ENCODE peak calls at places on chromosome 3, in six cellular contexts. J is MG63; H is heart right ventricle; L is fibroblast of pulmonary artery; C is A549; V is CD8-positive, alpha-beta T cell. Z is an unnamed sample.

GRCh38 chr3:38549957-38550840 is 54.1 kb downstream of the EXOG start:
- DNase-seq in L (no peak), H (no peak), J (no peak), C (no peak), V (no peak), Z (no peak)

GRCh38 chr3:16290007-16290826 is 25.2 kb downstream of the OXNAD1 start:
- DNase-seq in L (peak), C (peak), V (no peak), H (peak), J (peak), Z (no peak)

GRCh38 chr3:190382082-190382481 is 5.9 kb upstream of the CLDN16 start:
- DNase-seq in J (no peak), L (peak), V (no peak), C (no peak), H (no peak), Z (no peak)

GRCh38 chr3:66236281-66236680 is 15.5 kb downstream of the SLC25A26 start:
- DNase-seq in J (no peak), C (no peak), H (no peak), L (peak), V (no peak), Z (no peak)

GRCh38 chr3:7282988-7283387 is 422.1 kb downstream of the GRM7 start:
- DNase-seq in H (no peak), J (no peak), L (peak), V (no peak), C (no peak), Z (no peak)

GRCh38 chr3:52851348-52851747 is 16.5 kb upstream of the MUSTN1 start:
- DNase-seq in V (no peak), J (peak), C (peak), H (no peak), L (peak), Z (no peak)

GRCh38 chr3:140597792-140598191 is 80.1 kb upstream of the TRIM42 start:
- DNase-seq in L (no peak), H (no peak), C (no peak), V (no peak), J (no peak), Z (no peak)

GRCh38 chr3:81364411-81364810 is 397.0 kb downstream of the GBE1 start:
- DNase-seq in J (no peak), L (no peak), H (no peak), V (no peak), C (no peak), Z (no peak)

GRCh38 chr3:100209948-100210776 is 50.6 kb upstream of the TBC1D23 start:
- DNase-seq in J (no peak), L (peak), C (no peak), V (no peak), H (no peak), Z (no peak)

GRCh38 chr3:196198771-196199753 is 12.1 kb downstream of the ZDHHC19 start:
- DNase-seq in L (no peak), C (no peak), J (no peak), V (no peak), H (no peak), Z (no peak)

GRCh38 chr3:171875923-171876412 is 32.8 kb downstream of the TMEM212 start:
- DNase-seq in L (peak), C (no peak), H (no peak), J (peak), V (no peak), Z (no peak)

GRCh38 chr3:149969110-149969944 is 1.4 kb downstream of the PFN2 start:
- DNase-seq in L (peak), V (no peak), J (peak), C (peak), H (peak), Z (peak)

GRCh38 chr3:89654031-89654430 is 546.6 kb downstream of the EPHA3 start:
- DNase-seq in C (no peak), L (no peak), V (no peak), H (no peak), J (no peak), Z (no peak)

GRCh38 chr3:111906667-111907066 is 47.6 kb downstream of the PHLDB2 start:
- DNase-seq in J (no peak), L (no peak), H (no peak), C (no peak), V (no peak), Z (no peak)

GRCh38 chr3:189204467-189204866 is 32.7 kb downstream of the TPRG1 start:
- DNase-seq in V (no peak), C (no peak), J (no peak), H (no peak), L (no peak), Z (no peak)

GRCh38 chr3:143562789-143563188 is 285.5 kb downstream of the SLC9A9 start:
- DNase-seq in H (no peak), V (no peak), C (no peak), L (no peak), J (no peak), Z (no peak)

GRCh38 chr3:45119824-45120614 is 26.2 kb downstream of the CDCP1 start:
- DNase-seq in H (no peak), J (peak), L (no peak), V (no peak), C (no peak), Z (no peak)

GRCh38 chr3:159721324-159721723 is 267.3 kb upstream of the IL12A start:
- DNase-seq in H (no peak), C (no peak), V (no peak), J (no peak), L (no peak), Z (no peak)

GRCh38 chr3:119831022-119831421 is 49.1 kb downstream of the NR1I2 start:
- DNase-seq in C (no peak), V (no peak), L (peak), H (no peak), J (no peak), Z (no peak)

GRCh38 chr3:30933478-30934207 is 39.2 kb upstream of the GADL1 start:
- DNase-seq in J (no peak), C (no peak), L (no peak), V (no peak), H (no peak), Z (no peak)

GRCh38 chr3:100737334-100737733 is 28.0 kb downstream of the TFG start:
- DNase-seq in J (no peak), C (peak), V (no peak), L (peak), H (no peak), Z (no peak)

GRCh38 chr3:69740103-69741021 is 1.1 kb downstream of the MITF start:
- DNase-seq in J (no peak), L (no peak), H (peak), V (no peak), C (no peak), Z (peak)

GRCh38 chr3:69738291-69738690 is 973 bp upstream of the MITF start:
- DNase-seq in V (no peak), L (peak), J (no peak), H (no peak), C (no peak), Z (no peak)

GRCh38 chr3:69739204-69740102 is at the start of gene MITF:
- DNase-seq in J (peak), H (peak), L (peak), C (peak), V (no peak), Z (peak)

GRCh38 chr3:69737396-69737795 is 1.9 kb upstream of the MITF start:
- DNase-seq in V (no peak), C (no peak), L (no peak), H (no peak), J (no peak), Z (no peak)

DNA sequence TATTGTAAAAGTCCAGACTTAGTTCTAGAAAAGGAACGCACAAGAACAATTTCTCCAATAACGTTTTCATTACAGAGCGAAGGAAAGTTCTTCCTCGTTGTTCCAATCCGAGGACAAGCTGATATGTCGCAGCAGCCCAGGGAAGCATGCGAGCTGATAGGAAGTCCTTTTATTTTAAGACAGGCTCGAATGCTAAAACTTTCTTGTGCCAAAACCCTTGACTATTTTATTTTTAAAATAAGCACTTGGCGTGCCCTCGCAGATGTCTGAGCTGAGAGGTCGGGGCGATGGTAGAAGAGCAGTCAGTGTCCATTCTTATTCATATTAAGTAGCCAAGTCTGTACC is 433 bp upstream of the MITF start:
- DNase-seq in H (no peak), J (no peak), C (no peak), V (no peak), L (no peak), Z (peak)
- H3K4me3 ChIP-seq in H (peak), J (peak), C (peak), V (no peak), L (peak), Z (peak)

GRCh38 chr3:128497305-128498126 is 4.5 kb upstream of the GATA2 start:
- DNase-seq in L (peak), V (peak), J (peak), C (peak), H (peak), Z (peak)
- H3K4me3 ChIP-seq in L (peak), V (peak), J (peak), C (peak), H (peak), Z (peak)

GRCh38 chr3:46293991-46294833 is 52.0 kb downstream of the CCR3 start:
- DNase-seq in L (no peak), V (no peak), J (no peak), C (no peak), H (no peak), Z (no peak)
- H3K4me3 ChIP-seq in L (no peak), V (no peak), J (no peak), C (no peak), H (no peak), Z (no peak)

DNA sequence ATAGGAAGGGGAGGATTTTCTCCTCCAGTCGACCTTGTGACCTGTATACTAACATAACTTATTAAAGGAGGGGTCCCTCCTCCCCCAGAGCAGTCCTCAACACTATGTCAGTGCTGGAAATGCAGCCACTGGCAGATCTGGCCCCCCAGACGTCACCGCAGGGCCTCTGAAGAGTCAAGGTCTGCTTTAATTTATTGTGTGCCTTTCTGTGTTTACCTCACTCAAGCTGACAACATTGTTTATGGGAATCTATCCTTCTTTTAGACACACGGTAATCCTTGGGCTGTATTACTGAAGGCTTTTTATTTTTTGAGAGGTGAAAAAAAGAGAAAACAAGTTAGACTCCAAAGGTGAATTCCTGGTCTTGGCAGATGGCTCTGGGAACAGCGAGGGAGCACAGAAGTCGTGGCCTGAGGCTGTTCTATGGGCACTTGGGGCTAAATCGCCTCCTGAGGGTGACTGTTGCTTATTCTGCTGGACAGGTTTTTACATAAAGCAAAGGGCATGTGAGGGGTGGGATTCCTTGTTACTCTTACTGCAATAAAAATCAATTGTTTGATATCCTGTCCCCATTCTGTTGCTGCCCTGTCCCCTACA is 13.5 kb upstream of the NR2C2 start:
- DNase-seq in C (no peak), H (no peak), L (no peak), V (no peak), J (no peak), Z (no peak)
- H3K4me3 ChIP-seq in C (no peak), H (no peak), L (no peak), V (no peak), J (no peak), Z (no peak)